ENCODE peak calls at places on chromosomes 5 and 9, in eight cellular contexts. Y is Calu3, U is LHCN-M2, O is GM03348, C is NCI-H1417, N is small intestine, D is NAMALWA, B is IMR-90. T is an unnamed sample.

GRCh38 chr5:168809218-168809617 is 230.1 kb upstream of the PANK3 start:
- DNase-seq in Y (no peak), U (no peak), O (no peak), C (no peak), N (no peak), D (no peak), B (no peak), T (no peak)

GRCh38 chr5:132510076-132510475 is 19.5 kb upstream of the IRF1 start:
- DNase-seq in Y (no peak), U (peak; percentile 52), O (peak; percentile 43), C (no peak), N (peak; percentile 46), D (no peak), B (peak; percentile 96), T (peak; percentile 92)

GRCh38 chr5:106825379-106825778 is 845.4 kb downstream of the EFNA5 start:
- DNase-seq in Y (no peak), U (peak; percentile 78), O (no peak), C (no peak), N (no peak), D (no peak), B (peak; percentile 2), T (peak; percentile 60)

GRCh38 chr5:137215261-137215660 is 283.9 kb downstream of the SPOCK1 start:
- DNase-seq in Y (no peak), U (no peak), O (no peak), C (no peak), N (no peak), D (no peak), B (no peak), T (no peak)

GRCh38 chr5:113358696-113359095 is 76.1 kb downstream of the TSSK1B start:
- DNase-seq in Y (no peak), U (no peak), O (no peak), C (no peak), N (no peak), D (no peak), B (no peak), T (no peak)

GRCh38 chr5:172949426-172949825 is 9.8 kb upstream of the RPL26L1 start:
- DNase-seq in Y (no peak), U (no peak), O (no peak), C (no peak), N (no peak), D (no peak), B (no peak), T (no peak)

GRCh38 chr5:144547098-144547499 is 376.4 kb downstream of the KCTD16 start:
- DNase-seq in Y (no peak), U (no peak), O (no peak), C (no peak), N (no peak), D (no peak), B (peak; percentile 3), T (no peak)

GRCh38 chr5:14054965-14055963 is 87.9 kb upstream of the TRIO start:
- DNase-seq in Y (no peak), U (peak; percentile 53), O (peak; percentile 63), C (no peak), N (no peak), D (no peak), B (peak; percentile 81), T (peak; percentile 30)

GRCh38 chr5:74953961-74954720 is 88.0 kb upstream of the FAM169A start:
- DNase-seq in Y (peak; percentile 51), U (peak; percentile 58), O (peak; percentile 45), C (no peak), N (peak; percentile 85), D (peak; percentile 26), B (peak; percentile 77), T (peak; percentile 62)

GRCh38 chr9:25716220-25716872 is 38.1 kb upstream of the TUSC1 start:
- DNase-seq in Y (peak; percentile 29), U (peak; percentile 1), O (peak; percentile 73), C (no peak), N (peak; percentile 40), D (peak; percentile 21), B (peak; percentile 74), T (peak; percentile 57)

T was measured in choroid plexus epithelial cell.